ENCODE peak calls at places on chromosome 7, in ten cellular contexts. One of them, this sample, is unnamed.
A peak's percentile ranks its signal among the peaks of the same experiment; 100 is the strongest.

GRCh38 chr7:32103361-32103760 is 33.2 kb upstream of the PDE1C start:
- DNase-seq in fibroblast of the aortic adventitia: no peak
- DNase-seq in activated naive CD4-positive, alpha-beta T cell treated with anti-CD3 and anti-CD28 coated beads, Interleukin-2, amount 10 ng/mL, durations not matched to agents 7 days and 5 days: no peak
- DNase-seq in SJCRH30: no peak
- DNase-seq in RWPE1: no peak
- DNase-seq in G401: no peak
- DNase-seq in tibial artery: no peak
- DNase-seq in EH: no peak
- DNase-seq in activated effector memory CD4-positive, alpha-beta T cell treated with anti-CD3 and anti-CD28 coated beads, Interleukin-2, amount 50 U/mL, for 16 hours: no peak
- DNase-seq in posterior cingulate gyrus: no peak
- DNase-seq in this sample: no peak

GRCh38 chr7:128164061-128164954 is 76.8 kb upstream of the LEP start:
- DNase-seq in fibroblast of the aortic adventitia: peak; percentile 57
- DNase-seq in activated naive CD4-positive, alpha-beta T cell treated with anti-CD3 and anti-CD28 coated beads, Interleukin-2, amount 10 ng/mL, durations not matched to agents 7 days and 5 days: no peak
- DNase-seq in SJCRH30: no peak
- DNase-seq in RWPE1: peak; percentile 87
- DNase-seq in G401: no peak
- DNase-seq in tibial artery: no peak
- DNase-seq in EH: peak; percentile 76
- DNase-seq in activated effector memory CD4-positive, alpha-beta T cell treated with anti-CD3 and anti-CD28 coated beads, Interleukin-2, amount 50 U/mL, for 16 hours: peak; percentile 42
- DNase-seq in posterior cingulate gyrus: no peak
- DNase-seq in this sample: no peak

GRCh38 chr7:12578930-12579640 is 8.6 kb downstream of the SCIN start:
- DNase-seq in fibroblast of the aortic adventitia: no peak
- DNase-seq in activated naive CD4-positive, alpha-beta T cell treated with anti-CD3 and anti-CD28 coated beads, Interleukin-2, amount 10 ng/mL, durations not matched to agents 7 days and 5 days: no peak
- DNase-seq in SJCRH30: no peak
- DNase-seq in RWPE1: no peak
- DNase-seq in G401: no peak
- DNase-seq in tibial artery: no peak
- DNase-seq in EH: no peak
- DNase-seq in activated effector memory CD4-positive, alpha-beta T cell treated with anti-CD3 and anti-CD28 coated beads, Interleukin-2, amount 50 U/mL, for 16 hours: no peak
- DNase-seq in posterior cingulate gyrus: no peak
- DNase-seq in this sample: no peak

GRCh38 chr7:1022801-1023465 is 21.4 kb upstream of the GPR146 start:
- DNase-seq in fibroblast of the aortic adventitia: no peak
- DNase-seq in activated naive CD4-positive, alpha-beta T cell treated with anti-CD3 and anti-CD28 coated beads, Interleukin-2, amount 10 ng/mL, durations not matched to agents 7 days and 5 days: no peak
- DNase-seq in SJCRH30: no peak
- DNase-seq in RWPE1: no peak
- DNase-seq in G401: no peak
- DNase-seq in tibial artery: no peak
- DNase-seq in EH: no peak
- DNase-seq in activated effector memory CD4-positive, alpha-beta T cell treated with anti-CD3 and anti-CD28 coated beads, Interleukin-2, amount 50 U/mL, for 16 hours: no peak
- DNase-seq in posterior cingulate gyrus: no peak
- DNase-seq in this sample: no peak

GRCh38 chr7:51023547-51023946 is 240.9 kb upstream of the GRB10 start:
- DNase-seq in fibroblast of the aortic adventitia: no peak
- DNase-seq in activated naive CD4-positive, alpha-beta T cell treated with anti-CD3 and anti-CD28 coated beads, Interleukin-2, amount 10 ng/mL, durations not matched to agents 7 days and 5 days: no peak
- DNase-seq in SJCRH30: no peak
- DNase-seq in RWPE1: no peak
- DNase-seq in G401: no peak
- DNase-seq in tibial artery: no peak
- DNase-seq in EH: no peak
- DNase-seq in activated effector memory CD4-positive, alpha-beta T cell treated with anti-CD3 and anti-CD28 coated beads, Interleukin-2, amount 50 U/mL, for 16 hours: no peak
- DNase-seq in posterior cingulate gyrus: no peak
- DNase-seq in this sample: no peak

GRCh38 chr7:137953692-137954470 is 48.0 kb downstream of the CREB3L2 start:
- DNase-seq in fibroblast of the aortic adventitia: peak; percentile 35
- DNase-seq in activated naive CD4-positive, alpha-beta T cell treated with anti-CD3 and anti-CD28 coated beads, Interleukin-2, amount 10 ng/mL, durations not matched to agents 7 days and 5 days: no peak
- DNase-seq in SJCRH30: peak; percentile 42
- DNase-seq in RWPE1: peak; percentile 34
- DNase-seq in G401: no peak
- DNase-seq in tibial artery: no peak
- DNase-seq in EH: peak; percentile 77
- DNase-seq in activated effector memory CD4-positive, alpha-beta T cell treated with anti-CD3 and anti-CD28 coated beads, Interleukin-2, amount 50 U/mL, for 16 hours: no peak
- DNase-seq in posterior cingulate gyrus: no peak
- DNase-seq in this sample: no peak

GRCh38 chr7:100539436-100540006 is 518 bp downstream of the AGFG2 start:
- DNase-seq in fibroblast of the aortic adventitia: no peak
- DNase-seq in activated naive CD4-positive, alpha-beta T cell treated with anti-CD3 and anti-CD28 coated beads, Interleukin-2, amount 10 ng/mL, durations not matched to agents 7 days and 5 days: no peak
- DNase-seq in SJCRH30: no peak
- DNase-seq in RWPE1: no peak
- DNase-seq in G401: no peak
- DNase-seq in tibial artery: no peak
- DNase-seq in EH: no peak
- DNase-seq in activated effector memory CD4-positive, alpha-beta T cell treated with anti-CD3 and anti-CD28 coated beads, Interleukin-2, amount 50 U/mL, for 16 hours: no peak
- DNase-seq in posterior cingulate gyrus: no peak
- DNase-seq in this sample: no peak

GRCh38 chr7:55534262-55534915 is 37.9 kb downstream of the VOPP1 start:
- DNase-seq in fibroblast of the aortic adventitia: peak; percentile 68
- DNase-seq in activated naive CD4-positive, alpha-beta T cell treated with anti-CD3 and anti-CD28 coated beads, Interleukin-2, amount 10 ng/mL, durations not matched to agents 7 days and 5 days: peak; percentile 74
- DNase-seq in SJCRH30: peak; percentile 39
- DNase-seq in RWPE1: peak; percentile 70
- DNase-seq in G401: no peak
- DNase-seq in tibial artery: peak; percentile 81
- DNase-seq in EH: peak; percentile 81
- DNase-seq in activated effector memory CD4-positive, alpha-beta T cell treated with anti-CD3 and anti-CD28 coated beads, Interleukin-2, amount 50 U/mL, for 16 hours: peak; percentile 87
- DNase-seq in posterior cingulate gyrus: no peak
- DNase-seq in this sample: no peak

This sample was measured in cerebellar cortex.